ENCODE peak calls at places on chromosomes 7 and 10, in six cellular contexts. One of them, this sample, is unnamed.

GRCh38 chr7:151275813-151276577 is 27.5 kb upstream of the SMARCD3 start:
- DNase-seq in heart left ventricle: no peak
- DNase-seq in esophagus squamous epithelium: no peak
- DNase-seq in mucosa of descending colon: no peak
- DNase-seq in brain microvascular endothelial cell: no peak
- DNase-seq in AG04450: no peak
- DNase-seq in this sample: no peak

GRCh38 chr10:125038637-125039036 is 96.7 kb downstream of the ZRANB1 start:
- DNase-seq in heart left ventricle: peak; percentile 77
- DNase-seq in esophagus squamous epithelium: no peak
- DNase-seq in mucosa of descending colon: peak; percentile 76
- DNase-seq in brain microvascular endothelial cell: no peak
- DNase-seq in AG04450: no peak
- DNase-seq in this sample: no peak

GRCh38 chr7:96069361-96069760 is 252.5 kb downstream of the SLC25A13 start:
- DNase-seq in heart left ventricle: no peak
- DNase-seq in esophagus squamous epithelium: no peak
- DNase-seq in mucosa of descending colon: no peak
- DNase-seq in brain microvascular endothelial cell: no peak
- DNase-seq in AG04450: no peak
- DNase-seq in this sample: no peak

GRCh38 chr7:116290740-116291139 is 80.4 kb downstream of the TES start:
- DNase-seq in heart left ventricle: no peak
- DNase-seq in esophagus squamous epithelium: no peak
- DNase-seq in mucosa of descending colon: no peak
- DNase-seq in brain microvascular endothelial cell: no peak
- DNase-seq in AG04450: no peak
- DNase-seq in this sample: no peak

GRCh38 chr10:58044072-58044471 is 223.6 kb downstream of the IPMK start:
- DNase-seq in heart left ventricle: no peak
- DNase-seq in esophagus squamous epithelium: no peak
- DNase-seq in mucosa of descending colon: no peak
- DNase-seq in brain microvascular endothelial cell: peak; percentile 82
- DNase-seq in AG04450: peak; percentile 64
- DNase-seq in this sample: peak; percentile 93

GRCh38 chr10:114751856-114752255 is 69.7 kb upstream of the FHIP2A start:
- DNase-seq in heart left ventricle: no peak
- DNase-seq in esophagus squamous epithelium: no peak
- DNase-seq in mucosa of descending colon: no peak
- DNase-seq in brain microvascular endothelial cell: no peak
- DNase-seq in AG04450: no peak
- DNase-seq in this sample: peak; percentile 70

GRCh38 chr10:8060010-8060703 is 5.7 kb downstream of the GATA3 start:
- DNase-seq in heart left ventricle: no peak
- DNase-seq in esophagus squamous epithelium: no peak
- DNase-seq in mucosa of descending colon: peak; percentile 29
- DNase-seq in brain microvascular endothelial cell: no peak
- DNase-seq in AG04450: no peak
- DNase-seq in this sample: no peak

GRCh38 chr10:114042895-114043531 is 653 bp upstream of the ADRB1 start:
- DNase-seq in heart left ventricle: peak; percentile 79
- DNase-seq in esophagus squamous epithelium: no peak
- DNase-seq in mucosa of descending colon: peak; percentile 40
- DNase-seq in brain microvascular endothelial cell: peak; percentile 41
- DNase-seq in AG04450: no peak
- DNase-seq in this sample: no peak

GRCh38 chr10:17439552-17439951 is 14.8 kb downstream of the ST8SIA6 start:
- DNase-seq in heart left ventricle: no peak
- DNase-seq in esophagus squamous epithelium: no peak
- DNase-seq in mucosa of descending colon: no peak
- DNase-seq in brain microvascular endothelial cell: no peak
- DNase-seq in AG04450: no peak
- DNase-seq in this sample: no peak

GRCh38 chr7:68733219-68734143 is 864.8 kb upstream of the AUTS2 start:
- DNase-seq in heart left ventricle: no peak
- DNase-seq in esophagus squamous epithelium: no peak
- DNase-seq in mucosa of descending colon: no peak
- DNase-seq in brain microvascular endothelial cell: no peak
- DNase-seq in AG04450: no peak
- DNase-seq in this sample: no peak

GRCh38 chr7:14021069-14021468 is 31.6 kb upstream of the ETV1 start:
- DNase-seq in heart left ventricle: no peak
- DNase-seq in esophagus squamous epithelium: no peak
- DNase-seq in mucosa of descending colon: no peak
- DNase-seq in brain microvascular endothelial cell: peak; percentile 75
- DNase-seq in AG04450: peak; percentile 23
- DNase-seq in this sample: peak; percentile 35

DNA sequence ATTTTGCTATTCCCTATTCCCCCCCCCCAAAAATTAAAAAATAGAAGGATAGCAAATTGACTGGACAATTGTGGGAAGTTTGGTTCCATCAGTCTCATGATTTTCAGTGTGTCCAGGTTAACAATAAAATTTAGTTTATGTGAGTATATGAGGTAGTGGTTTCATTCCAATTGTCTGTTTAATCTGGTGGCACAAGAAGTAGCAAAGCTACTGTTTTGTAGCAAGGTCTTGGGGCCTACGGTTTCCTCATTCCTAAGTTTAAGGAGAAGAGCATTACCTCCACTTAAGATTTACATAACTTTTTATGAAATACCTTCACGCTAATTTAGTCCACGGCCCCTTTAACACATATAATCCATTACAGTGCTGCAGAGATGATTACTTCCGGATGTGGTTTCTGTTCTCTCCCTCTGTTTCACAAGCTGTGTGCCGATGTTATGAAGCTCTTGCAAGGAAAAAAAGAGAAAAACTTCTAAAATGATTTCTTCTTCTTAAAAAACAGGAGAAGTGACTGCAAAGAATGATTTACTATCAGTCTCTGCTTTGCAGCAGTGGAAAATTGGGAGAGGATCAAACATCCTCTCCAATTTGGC is 32.7 kb upstream of the NPVF start:
- DNase-seq in heart left ventricle: no peak
- DNase-seq in esophagus squamous epithelium: no peak
- DNase-seq in mucosa of descending colon: peak; percentile 33
- DNase-seq in brain microvascular endothelial cell: peak; percentile 16
- DNase-seq in AG04450: peak; percentile 11
- DNase-seq in this sample: peak; percentile 72
- H3K4me3 ChIP-seq in heart left ventricle: no peak overlapping the region
- H3K4me3 ChIP-seq in esophagus squamous epithelium: no peak overlapping the region
- H3K4me3 ChIP-seq in mucosa of descending colon: no peak overlapping the region
- H3K4me3 ChIP-seq in brain microvascular endothelial cell: no peak overlapping the region
- H3K4me3 ChIP-seq in AG04450: no peak overlapping the region
- H3K4me3 ChIP-seq in this sample: peak overlapping the region; percentile 15

GRCh38 chr10:60869916-60870728 is 73.9 kb downstream of the RHOBTB1 start:
- DNase-seq in heart left ventricle: no peak
- DNase-seq in esophagus squamous epithelium: no peak
- DNase-seq in mucosa of descending colon: no peak
- DNase-seq in brain microvascular endothelial cell: no peak
- DNase-seq in AG04450: no peak
- DNase-seq in this sample: no peak
- TF ChIP-seq CTCF in heart left ventricle: no peak
- TF ChIP-seq CTCF in esophagus squamous epithelium: no peak
- TF ChIP-seq CTCF in mucosa of descending colon: no peak
- TF ChIP-seq CTCF in brain microvascular endothelial cell: peak; percentile 42
- TF ChIP-seq CTCF in AG04450: no peak
- TF ChIP-seq CTCF in this sample: no peak

GRCh38 chr7:134818568-134819345 is 39.3 kb downstream of the CALD1 start:
- DNase-seq in heart left ventricle: no peak
- DNase-seq in esophagus squamous epithelium: no peak
- DNase-seq in mucosa of descending colon: no peak
- DNase-seq in brain microvascular endothelial cell: no peak
- DNase-seq in AG04450: no peak
- DNase-seq in this sample: no peak
- H3K4me3 ChIP-seq in heart left ventricle: no peak overlapping the region
- H3K4me3 ChIP-seq in esophagus squamous epithelium: no peak overlapping the region
- H3K4me3 ChIP-seq in mucosa of descending colon: no peak overlapping the region
- H3K4me3 ChIP-seq in brain microvascular endothelial cell: no peak overlapping the region
- H3K4me3 ChIP-seq in AG04450: no peak overlapping the region
- H3K4me3 ChIP-seq in this sample: no peak overlapping the region

GRCh38 chr7:98229991-98230745 is 18.9 kb downstream of the BHLHA15 start:
- DNase-seq in heart left ventricle: no peak
- DNase-seq in esophagus squamous epithelium: no peak
- DNase-seq in mucosa of descending colon: no peak
- DNase-seq in brain microvascular endothelial cell: no peak
- DNase-seq in AG04450: no peak
- DNase-seq in this sample: no peak
- TF ChIP-seq CTCF in heart left ventricle: no peak
- TF ChIP-seq CTCF in esophagus squamous epithelium: no peak
- TF ChIP-seq CTCF in mucosa of descending colon: no peak
- TF ChIP-seq CTCF in brain microvascular endothelial cell: no peak
- TF ChIP-seq CTCF in AG04450: no peak
- TF ChIP-seq CTCF in this sample: no peak

DNA sequence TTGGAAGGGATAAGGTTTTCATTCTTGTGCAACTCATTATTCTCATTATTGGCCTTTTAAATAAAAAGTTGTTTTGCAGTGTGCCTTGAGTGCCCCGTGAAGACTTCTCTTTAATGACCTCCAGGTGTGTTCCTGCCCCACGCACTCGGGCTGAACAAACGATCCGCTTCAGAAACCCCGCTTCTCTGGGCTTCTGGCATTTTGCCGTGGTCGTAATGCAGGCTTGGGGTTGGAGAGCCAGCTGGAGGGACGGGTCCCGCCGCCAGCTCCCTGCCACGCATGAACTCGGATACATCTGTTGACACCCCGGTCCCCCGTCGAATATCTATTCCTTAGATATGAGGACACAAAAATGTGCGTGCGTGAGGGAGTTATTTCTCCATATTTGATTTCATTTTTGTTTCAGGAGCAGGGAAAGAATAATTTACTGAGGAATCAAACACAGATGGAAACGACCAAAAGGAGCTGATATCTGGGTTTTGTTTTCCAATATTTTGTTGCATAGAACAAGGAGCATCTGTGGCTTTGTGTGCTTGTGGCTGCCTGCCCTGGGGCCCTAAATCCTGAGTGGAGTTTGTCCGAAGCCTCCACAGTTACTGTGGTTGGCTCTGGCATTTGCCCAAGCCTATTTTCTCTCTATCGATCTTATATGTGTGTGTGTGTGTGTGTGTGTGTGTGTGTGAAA is 17.0 kb upstream of the TTYH3 start:
- DNase-seq in heart left ventricle: no peak
- DNase-seq in esophagus squamous epithelium: no peak
- DNase-seq in mucosa of descending colon: no peak
- DNase-seq in brain microvascular endothelial cell: no peak
- DNase-seq in AG04450: no peak
- DNase-seq in this sample: no peak
- H3K4me3 ChIP-seq in heart left ventricle: no peak overlapping the region
- H3K4me3 ChIP-seq in esophagus squamous epithelium: no peak overlapping the region
- H3K4me3 ChIP-seq in mucosa of descending colon: no peak overlapping the region
- H3K4me3 ChIP-seq in brain microvascular endothelial cell: no peak overlapping the region
- H3K4me3 ChIP-seq in AG04450: no peak overlapping the region
- H3K4me3 ChIP-seq in this sample: no peak overlapping the region

GRCh38 chr7:157674715-157675426 is 338.1 kb downstream of the DNAJB6 start:
- DNase-seq in heart left ventricle: no peak
- DNase-seq in esophagus squamous epithelium: no peak
- DNase-seq in mucosa of descending colon: no peak
- DNase-seq in brain microvascular endothelial cell: no peak
- DNase-seq in AG04450: no peak
- DNase-seq in this sample: no peak

GRCh38 chr7:157678503-157678902 is 341.7 kb downstream of the DNAJB6 start:
- DNase-seq in heart left ventricle: no peak
- DNase-seq in esophagus squamous epithelium: no peak
- DNase-seq in mucosa of descending colon: no peak
- DNase-seq in brain microvascular endothelial cell: no peak
- DNase-seq in AG04450: no peak
- DNase-seq in this sample: no peak

GRCh38 chr7:157675427-157675930 is 338.7 kb downstream of the DNAJB6 start:
- DNase-seq in heart left ventricle: no peak
- DNase-seq in esophagus squamous epithelium: no peak
- DNase-seq in mucosa of descending colon: no peak
- DNase-seq in brain microvascular endothelial cell: no peak
- DNase-seq in AG04450: no peak
- DNase-seq in this sample: no peak

GRCh38 chr7:157676001-157676400 is 339.2 kb downstream of the DNAJB6 start:
- DNase-seq in heart left ventricle: no peak
- DNase-seq in esophagus squamous epithelium: no peak
- DNase-seq in mucosa of descending colon: no peak
- DNase-seq in brain microvascular endothelial cell: no peak
- DNase-seq in AG04450: no peak
- DNase-seq in this sample: no peak

DNA sequence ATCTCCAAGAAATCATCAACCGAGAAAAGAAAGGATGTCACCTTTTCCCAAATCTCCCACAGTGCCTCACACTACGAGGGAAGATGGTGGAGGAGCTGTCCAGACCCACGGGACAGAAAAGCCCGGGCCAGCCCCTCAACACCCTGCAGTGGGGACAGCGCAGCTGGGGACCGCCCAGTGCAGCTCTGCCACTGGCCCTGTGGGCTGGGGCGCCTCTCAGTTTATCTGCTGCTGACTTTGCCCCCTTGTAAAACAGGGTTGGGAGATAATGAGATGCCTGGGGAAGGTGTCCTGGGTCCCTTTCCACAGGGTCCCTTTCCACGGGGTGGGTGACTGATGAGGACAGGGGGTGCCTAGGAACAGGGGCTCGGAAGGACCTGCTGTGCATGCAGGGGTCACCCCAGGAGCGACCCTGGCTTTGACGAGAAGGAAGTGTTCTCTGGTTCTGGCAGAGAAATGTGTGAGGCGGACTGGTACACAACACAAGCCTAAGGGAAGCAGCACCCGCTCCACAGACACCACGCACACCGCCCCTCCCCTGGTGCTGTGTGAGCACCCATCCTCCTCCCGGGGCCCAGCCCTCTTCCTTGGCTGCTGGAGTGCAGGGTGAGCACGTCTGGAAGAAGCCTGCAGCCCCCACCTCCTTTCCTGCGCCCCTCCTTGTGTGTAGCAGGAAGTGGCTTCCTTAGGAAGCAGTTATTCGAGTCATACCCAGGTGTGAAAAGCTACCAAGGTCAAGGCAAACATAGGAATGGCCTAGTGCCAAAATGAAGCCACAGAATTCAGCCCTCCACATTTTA is 339.9 kb downstream of the DNAJB6 start:
- DNase-seq in heart left ventricle: no peak
- DNase-seq in esophagus squamous epithelium: no peak
- DNase-seq in mucosa of descending colon: no peak
- DNase-seq in brain microvascular endothelial cell: no peak
- DNase-seq in AG04450: no peak
- DNase-seq in this sample: no peak
- TF ChIP-seq CTCF in heart left ventricle: no peak
- TF ChIP-seq CTCF in esophagus squamous epithelium: no peak
- TF ChIP-seq CTCF in mucosa of descending colon: no peak
- TF ChIP-seq CTCF in brain microvascular endothelial cell: no peak
- TF ChIP-seq CTCF in AG04450: no peak
- TF ChIP-seq CTCF in this sample: no peak

DNA sequence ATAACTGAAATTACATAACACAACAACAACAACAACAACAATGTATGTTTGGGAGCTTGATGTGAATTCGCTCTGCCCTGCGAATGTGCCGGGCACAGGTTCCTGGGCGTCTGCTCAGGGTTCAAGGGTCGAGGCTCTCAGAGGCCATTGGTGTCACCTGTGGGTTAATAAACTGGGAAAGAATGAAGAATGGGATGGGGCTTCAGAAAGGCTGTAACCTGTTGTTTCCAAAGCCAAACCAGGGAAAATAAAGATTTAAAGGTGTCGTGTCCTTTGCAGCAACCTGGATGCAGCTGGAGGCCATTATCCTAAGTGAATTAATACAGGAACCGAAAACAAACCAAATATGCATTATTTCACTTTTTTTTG is 17.3 kb upstream of the KLRG2 start:
- DNase-seq in heart left ventricle: no peak
- DNase-seq in esophagus squamous epithelium: no peak
- DNase-seq in mucosa of descending colon: no peak
- DNase-seq in brain microvascular endothelial cell: no peak
- DNase-seq in AG04450: no peak
- DNase-seq in this sample: no peak
- H3K4me3 ChIP-seq in heart left ventricle: no peak overlapping the region
- H3K4me3 ChIP-seq in esophagus squamous epithelium: no peak overlapping the region
- H3K4me3 ChIP-seq in mucosa of descending colon: no peak overlapping the region
- H3K4me3 ChIP-seq in brain microvascular endothelial cell: no peak overlapping the region
- H3K4me3 ChIP-seq in AG04450: no peak overlapping the region
- H3K4me3 ChIP-seq in this sample: no peak overlapping the region